ENCODE peak calls at places on chromosomes 7 and 10, in four cellular contexts. One of them, this sample, is unnamed.

GRCh38 chr7:148849393-148850098 is 34.5 kb downstream of the EZH2 start:
- DNase-seq in K562: no peak
- DNase-seq in GM12878: no peak
- DNase-seq in HL-60: no peak
- DNase-seq in this sample: no peak

GRCh38 chr10:14084875-14085274 is 245.8 kb downstream of the FRMD4A start:
- DNase-seq in K562: no peak
- DNase-seq in HL-60: no peak
- DNase-seq in GM12878: no peak
- DNase-seq in this sample: no peak

GRCh38 chr10:86334515-86335085 is 32.0 kb downstream of the GRID1 start:
- DNase-seq in GM12878: no peak
- DNase-seq in HL-60: no peak
- DNase-seq in K562: no peak
- DNase-seq in this sample: no peak

GRCh38 chr10:60417024-60417423 is 27.3 kb upstream of the ANK3 start:
- DNase-seq in HL-60: no peak
- DNase-seq in GM12878: no peak
- DNase-seq in K562: no peak
- DNase-seq in this sample: no peak

GRCh38 chr7:44050915-44051560 is 6.5 kb downstream of the DBNL start:
- DNase-seq in GM12878: no peak
- DNase-seq in HL-60: no peak
- DNase-seq in K562: no peak
- DNase-seq in this sample: no peak

GRCh38 chr7:77838929-77839491 is 40.4 kb downstream of the PHTF2 start:
- DNase-seq in GM12878: no peak
- DNase-seq in HL-60: no peak
- DNase-seq in K562: no peak
- DNase-seq in this sample: no peak

GRCh38 chr10:77702166-77702565 is 64.6 kb upstream of the KCNMA1 start:
- DNase-seq in GM12878: no peak
- DNase-seq in K562: no peak
- DNase-seq in HL-60: no peak
- DNase-seq in this sample: no peak

GRCh38 chr10:5491477-5491876 is 7.9 kb downstream of the CALML5 start:
- DNase-seq in GM12878: no peak
- DNase-seq in K562: no peak
- DNase-seq in HL-60: no peak
- DNase-seq in this sample: no peak

GRCh38 chr10:91198781-91199180 is 21.7 kb upstream of the PCGF5 start:
- DNase-seq in HL-60: no peak
- DNase-seq in GM12878: peak; percentile 68
- DNase-seq in K562: no peak
- DNase-seq in this sample: no peak

GRCh38 chr7:40808409-40808942 is 673.7 kb downstream of the SUGCT start:
- DNase-seq in HL-60: no peak
- DNase-seq in K562: no peak
- DNase-seq in GM12878: no peak
- DNase-seq in this sample: no peak

GRCh38 chr10:66180651-66181318 is 745.1 kb upstream of the LRRTM3 start:
- DNase-seq in K562: peak; percentile 47
- DNase-seq in HL-60: peak; percentile 28
- DNase-seq in GM12878: peak; percentile 20
- DNase-seq in this sample: peak; percentile 17

GRCh38 chr10:3853547-3853989 is 68.6 kb upstream of the KLF6 start:
- DNase-seq in HL-60: no peak
- DNase-seq in GM12878: no peak
- DNase-seq in K562: no peak
- DNase-seq in this sample: no peak

GRCh38 chr7:30330134-30331111 is 46.0 kb downstream of the ZNRF2 start:
- DNase-seq in GM12878: peak; percentile 74
- DNase-seq in HL-60: peak; percentile 16
- DNase-seq in K562: no peak
- DNase-seq in this sample: no peak

GRCh38 chr10:34078798-34079470 is 736.2 kb downstream of the PARD3 start:
- DNase-seq in GM12878: no peak
- DNase-seq in HL-60: no peak
- DNase-seq in K562: no peak
- DNase-seq in this sample: no peak

GRCh38 chr7:33109758-33110238 is 594 bp upstream of the RP9 start:
- DNase-seq in K562: no peak
- DNase-seq in GM12878: no peak
- DNase-seq in HL-60: no peak
- DNase-seq in this sample: no peak

GRCh38 chr7:111180273-111180814 is 89.4 kb downstream of the LRRN3 start:
- DNase-seq in K562: no peak
- DNase-seq in HL-60: no peak
- DNase-seq in GM12878: no peak
- DNase-seq in this sample: no peak

GRCh38 chr10:29554660-29555059 is 80.1 kb downstream of the SVIL start:
- DNase-seq in GM12878: no peak
- DNase-seq in HL-60: no peak
- DNase-seq in K562: no peak
- DNase-seq in this sample: no peak

GRCh38 chr7:121126801-121127534 is 138.5 kb downstream of the CPED1 start:
- DNase-seq in K562: no peak
- DNase-seq in HL-60: no peak
- DNase-seq in GM12878: no peak
- DNase-seq in this sample: no peak

GRCh38 chr7:21370283-21370982 is 57.5 kb upstream of the SP4 start:
- DNase-seq in GM12878: no peak
- DNase-seq in HL-60: no peak
- DNase-seq in K562: no peak
- DNase-seq in this sample: no peak

GRCh38 chr7:44325181-44325671 is at the start of gene CAMK2B:
- DNase-seq in GM12878: no peak
- DNase-seq in HL-60: no peak
- DNase-seq in K562: no peak
- DNase-seq in this sample: no peak

GRCh38 chr10:69495666-69496065 is 44.4 kb downstream of the TSPAN15 start:
- DNase-seq in GM12878: no peak
- DNase-seq in HL-60: no peak
- DNase-seq in K562: no peak
- DNase-seq in this sample: no peak

GRCh38 chr7:154350892-154351291 is 298.7 kb downstream of the DPP6 start:
- DNase-seq in K562: no peak
- DNase-seq in HL-60: no peak
- DNase-seq in GM12878: no peak
- DNase-seq in this sample: no peak

GRCh38 chr7:42227523-42227922 is 9.5 kb downstream of the GLI3 start:
- DNase-seq in K562: no peak
- DNase-seq in GM12878: no peak
- DNase-seq in HL-60: no peak
- DNase-seq in this sample: no peak

GRCh38 chr7:156791241-156791640 is 101.7 kb downstream of the LMBR1 start:
- DNase-seq in HL-60: no peak
- DNase-seq in GM12878: no peak
- DNase-seq in K562: no peak
- DNase-seq in this sample: no peak

GRCh38 chr10:88642254-88642653 is 22.0 kb upstream of the LIPF start:
- DNase-seq in K562: no peak
- DNase-seq in GM12878: no peak
- DNase-seq in HL-60: no peak
- DNase-seq in this sample: no peak

GRCh38 chr10:29266641-29267040 is 22.2 kb upstream of the LYZL1 start:
- DNase-seq in GM12878: no peak
- DNase-seq in K562: no peak
- DNase-seq in HL-60: no peak
- DNase-seq in this sample: no peak

GRCh38 chr10:79021331-79021907 is 47.3 kb upstream of the ZMIZ1 start:
- DNase-seq in HL-60: no peak
- DNase-seq in K562: no peak
- DNase-seq in GM12878: no peak
- DNase-seq in this sample: no peak

GRCh38 chr10:113459672-113460280 is 93.1 kb upstream of the HABP2 start:
- DNase-seq in K562: no peak
- DNase-seq in HL-60: no peak
- DNase-seq in GM12878: no peak
- DNase-seq in this sample: no peak

GRCh38 chr10:122669842-122670241 is 29.8 kb downstream of the C10orf120 start:
- DNase-seq in K562: no peak
- DNase-seq in HL-60: no peak
- DNase-seq in GM12878: no peak
- DNase-seq in this sample: no peak

GRCh38 chr7:24378871-24379608 is 95.0 kb downstream of the NPY start:
- DNase-seq in HL-60: no peak
- DNase-seq in K562: no peak
- DNase-seq in GM12878: no peak
- DNase-seq in this sample: no peak
- TF ChIP-seq SPI1 in HL-60: no peak
- TF ChIP-seq SPI1 in K562: no peak
- TF ChIP-seq SPI1 in GM12878: no peak
- TF ChIP-seq SPI1 in this sample: no peak

GRCh38 chr7:1906087-1906830 is 236.2 kb downstream of the ELFN1 start:
- DNase-seq in K562: no peak
- DNase-seq in HL-60: no peak
- DNase-seq in GM12878: no peak
- DNase-seq in this sample: no peak

GRCh38 chr7:1909476-1909875 is 239.4 kb downstream of the ELFN1 start:
- DNase-seq in HL-60: no peak
- DNase-seq in K562: no peak
- DNase-seq in GM12878: no peak
- DNase-seq in this sample: no peak

GRCh38 chr7:1906988-1907745 is 237.1 kb downstream of the ELFN1 start:
- DNase-seq in K562: no peak
- DNase-seq in GM12878: no peak
- DNase-seq in HL-60: no peak
- DNase-seq in this sample: no peak

GRCh38 chr7:1908823-1909420 is 238.8 kb downstream of the ELFN1 start:
- DNase-seq in GM12878: no peak
- DNase-seq in K562: no peak
- DNase-seq in HL-60: no peak
- DNase-seq in this sample: no peak

DNA sequence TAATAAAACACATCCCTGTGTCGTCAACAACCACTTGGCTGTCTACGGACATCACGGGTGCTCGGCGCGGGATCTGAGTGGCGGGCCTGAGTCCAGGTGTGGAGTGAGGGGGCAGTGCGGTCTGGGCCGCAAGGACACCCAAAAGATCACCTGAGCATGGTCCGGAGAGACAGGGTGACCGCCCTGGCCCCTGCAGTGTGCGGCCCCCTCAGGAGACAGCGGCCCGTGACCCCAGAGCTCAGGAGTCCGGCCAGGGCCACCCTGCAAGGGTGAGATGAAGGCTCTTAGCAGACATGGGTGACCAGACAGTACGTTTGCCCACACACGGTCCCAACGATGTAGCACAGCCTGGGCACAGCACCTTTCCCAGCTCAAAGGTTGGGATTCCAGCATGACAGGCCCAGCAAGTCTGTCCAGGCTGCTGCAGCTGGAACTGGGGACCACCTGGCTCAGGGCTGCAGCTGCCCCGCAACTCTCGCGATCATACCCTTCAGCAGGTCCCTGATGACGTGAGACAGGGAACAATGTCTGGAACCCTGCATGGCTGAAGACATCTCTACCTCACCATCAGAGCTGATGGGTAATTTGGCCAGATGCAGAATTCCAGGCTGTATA is 237.8 kb downstream of the ELFN1 start:
- DNase-seq in HL-60: no peak
- DNase-seq in GM12878: no peak
- DNase-seq in K562: no peak
- DNase-seq in this sample: no peak
- TF ChIP-seq SPI1 in HL-60: no peak
- TF ChIP-seq SPI1 in GM12878: no peak
- TF ChIP-seq SPI1 in K562: no peak
- TF ChIP-seq SPI1 in this sample: no peak

DNA sequence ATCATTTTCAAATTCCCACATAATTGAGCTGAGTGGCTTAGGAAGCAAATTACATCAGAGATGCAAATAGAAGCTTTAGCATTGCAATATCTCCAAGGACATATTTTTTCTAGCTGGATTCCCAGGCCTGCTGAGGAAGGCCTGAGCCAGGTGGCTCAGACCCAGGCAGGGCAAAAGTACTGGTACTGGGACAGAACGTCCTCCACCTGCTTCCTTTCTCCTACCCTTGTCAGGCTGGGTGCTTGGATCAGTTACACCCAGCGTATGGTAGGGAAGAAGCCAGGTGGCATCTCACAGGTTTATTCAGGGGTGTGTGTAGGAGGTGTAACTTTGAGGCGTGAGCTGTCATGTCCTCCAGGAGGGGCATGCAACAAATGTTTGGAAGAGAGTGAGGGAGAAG is 3.0 kb upstream of the PANK1 start:
- DNase-seq in GM12878: no peak
- DNase-seq in K562: no peak
- DNase-seq in HL-60: no peak
- DNase-seq in this sample: no peak
- TF ChIP-seq SPI1 in GM12878: no peak
- TF ChIP-seq SPI1 in K562: no peak
- TF ChIP-seq SPI1 in HL-60: no peak
- TF ChIP-seq SPI1 in this sample: no peak

GRCh38 chr10:132099701-132100481 is 34.1 kb downstream of the JAKMIP3 start:
- DNase-seq in HL-60: no peak
- DNase-seq in GM12878: no peak
- DNase-seq in K562: no peak
- DNase-seq in this sample: no peak
- TF ChIP-seq SPI1 in HL-60: no peak
- TF ChIP-seq SPI1 in GM12878: no peak
- TF ChIP-seq SPI1 in K562: no peak
- TF ChIP-seq SPI1 in this sample: no peak

GRCh38 chr7:25636871-25637283 is 408.6 kb upstream of the NPVF start:
- DNase-seq in HL-60: no peak
- DNase-seq in GM12878: no peak
- DNase-seq in K562: no peak
- DNase-seq in this sample: no peak
- TF ChIP-seq SPI1 in HL-60: no peak
- TF ChIP-seq SPI1 in GM12878: no peak
- TF ChIP-seq SPI1 in K562: no peak
- TF ChIP-seq SPI1 in this sample: no peak

GRCh38 chr7:23291957-23292560 is 7.1 kb upstream of the MALSU1 start:
- DNase-seq in GM12878: no peak
- DNase-seq in K562: no peak
- DNase-seq in HL-60: no peak
- DNase-seq in this sample: no peak

GRCh38 chr7:23290993-23291392 is 8.1 kb upstream of the MALSU1 start:
- DNase-seq in HL-60: no peak
- DNase-seq in K562: no peak
- DNase-seq in GM12878: no peak
- DNase-seq in this sample: no peak

GRCh38 chr7:23284861-23285260 is 14.3 kb upstream of the MALSU1 start:
- DNase-seq in GM12878: no peak
- DNase-seq in K562: no peak
- DNase-seq in HL-60: no peak
- DNase-seq in this sample: no peak

GRCh38 chr7:23285657-23286646 is 13.2 kb upstream of the MALSU1 start:
- DNase-seq in GM12878: no peak
- DNase-seq in HL-60: peak; percentile 76
- DNase-seq in K562: no peak
- DNase-seq in this sample: no peak

GRCh38 chr7:23287612-23288011 is 11.5 kb upstream of the MALSU1 start:
- DNase-seq in K562: no peak
- DNase-seq in GM12878: no peak
- DNase-seq in HL-60: peak; percentile 64
- DNase-seq in this sample: no peak
- TF ChIP-seq SPI1 in K562: no peak
- TF ChIP-seq SPI1 in GM12878: no peak
- TF ChIP-seq SPI1 in HL-60: peak; percentile 36
- TF ChIP-seq SPI1 in this sample: no peak

GRCh38 chr10:454860-455259 is 234.6 kb downstream of the DIP2C start:
- DNase-seq in K562: no peak
- DNase-seq in HL-60: no peak
- DNase-seq in GM12878: no peak
- DNase-seq in this sample: no peak
- TF ChIP-seq SPI1 in K562: no peak
- TF ChIP-seq SPI1 in HL-60: no peak
- TF ChIP-seq SPI1 in GM12878: no peak
- TF ChIP-seq SPI1 in this sample: no peak

This sample was measured in GM12891.